ENCODE peak calls at places on chromosomes 16 and 17, in four cellular contexts. G is GM12891, L is stomach, Z is transverse colon. D is an unnamed sample.

GRCh38 chr17:29590979-29591736 is 1.7 kb upstream of the GIT1 start:
- DNase-seq in G (no peak), Z (peak), L (no peak), D (no peak)

GRCh38 chr16:3882531-3882930 is 2.0 kb upstream of the CREBBP start:
- DNase-seq in G (no peak), L (no peak), Z (no peak), D (no peak)

GRCh38 chr17:50015146-50015545 is 20.1 kb upstream of the DLX3 start:
- DNase-seq in L (no peak), Z (no peak), G (no peak), D (no peak)

GRCh38 chr16:84121007-84121406 is 4.3 kb upstream of the MBTPS1 start:
- DNase-seq in Z (no peak), G (no peak), L (no peak), D (peak)

GRCh38 chr17:48262982-48263586 is 155.5 kb downstream of the SNX11 start:
- DNase-seq in G (no peak), Z (no peak), L (no peak), D (no peak)

GRCh38 chr16:85754403-85754802 is 3.5 kb upstream of the C16orf74 start:
- DNase-seq in L (no peak), Z (no peak), G (no peak), D (no peak)

GRCh38 chr17:79843475-79843916 is 4.3 kb upstream of the CBX4 start:
- DNase-seq in L (no peak), Z (peak), G (no peak), D (no peak)

GRCh38 chr16:6977291-6977690 is 355.4 kb upstream of the RBFOX1 start:
- DNase-seq in Z (no peak), G (no peak), L (no peak), D (no peak)

GRCh38 chr16:10957771-10958486 is 13.6 kb downstream of the CLEC16A start:
- DNase-seq in L (no peak), Z (no peak), G (no peak), D (peak)

GRCh38 chr16:24151482-24151939 is 104.6 kb upstream of the CACNG3 start:
- DNase-seq in Z (no peak), L (no peak), G (no peak), D (no peak)

GRCh38 chr17:51456942-51457341 is 196.6 kb downstream of the UTP18 start:
- DNase-seq in L (no peak), G (no peak), Z (no peak), D (no peak)

GRCh38 chr17:50903604-50904521 is 37.7 kb upstream of the TOB1 start:
- DNase-seq in Z (no peak), L (no peak), G (no peak), D (no peak)

GRCh38 chr16:31010539-31010938 is at the start of gene STX1B:
- DNase-seq in L (no peak), G (no peak), Z (peak), D (no peak)

GRCh38 chr17:41111151-41111885 is 6.1 kb downstream of the KRTAP4-9 start:
- DNase-seq in L (no peak), Z (no peak), G (no peak), D (no peak)

GRCh38 chr16:56608876-56609462 is 585 bp downstream of the MT2A start:
- DNase-seq in Z (no peak), G (no peak), L (no peak), D (no peak)

GRCh38 chr17:22193113-22193512 is 500.8 kb downstream of the KCNJ18 start:
- DNase-seq in G (no peak), L (no peak), Z (no peak), D (no peak)

GRCh38 chr17:66893382-66893781 is 58.5 kb downstream of the CACNG5 start:
- DNase-seq in Z (no peak), G (no peak), L (no peak), D (no peak)

GRCh38 chr16:4664538-4665418 is 28.6 kb upstream of the NUDT16L1 start:
- DNase-seq in G (peak), Z (peak), L (peak), D (no peak)

GRCh38 chr17:79041723-79042420 is 17.9 kb downstream of the C1QTNF1 start:
- DNase-seq in Z (no peak), L (no peak), G (no peak), D (no peak)

GRCh38 chr17:79803421-79803996 is 6.6 kb upstream of the CBX8 start:
- DNase-seq in L (no peak), G (no peak), Z (no peak), D (no peak)

GRCh38 chr17:83198366-83199341 is 119.2 kb downstream of the METRNL start:
- DNase-seq in G (no peak), Z (no peak), L (no peak), D (peak)

GRCh38 chr17:31512104-31512740 is 120.7 kb downstream of the RAB11FIP4 start:
- DNase-seq in Z (no peak), G (no peak), L (no peak), D (no peak)

GRCh38 chr16:69522732-69523404 is 42.9 kb upstream of the NFAT5 start:
- DNase-seq in G (no peak), Z (no peak), L (no peak), D (no peak)

GRCh38 chr17:61382796-61383688 is 16.6 kb upstream of the TBX2 start:
- DNase-seq in L (no peak), G (no peak), Z (no peak), D (no peak)

GRCh38 chr16:61792194-61792904 is 243.9 kb downstream of the CDH8 start:
- DNase-seq in Z (no peak), G (no peak), L (no peak), D (no peak)

GRCh38 chr17:66570353-66571195 is 264.3 kb upstream of the CACNG5 start:
- DNase-seq in Z (no peak), L (no peak), G (no peak), D (no peak)

GRCh38 chr16:77551352-77551751 is 116.5 kb upstream of the ADAMTS18 start:
- DNase-seq in L (no peak), Z (no peak), G (no peak), D (no peak)

GRCh38 chr16:88020513-88020885 is 69.3 kb downstream of the BANP start:
- DNase-seq in L (no peak), Z (no peak), G (no peak), D (no peak)

GRCh38 chr17:66654341-66654740 is 180.6 kb upstream of the CACNG5 start:
- DNase-seq in G (no peak), Z (no peak), L (no peak), D (no peak)

GRCh38 chr17:17412331-17412730 is 64.5 kb upstream of the MED9 start:
- DNase-seq in L (no peak), G (no peak), Z (no peak), D (no peak)

GRCh38 chr16:76125871-76126270 is 151.3 kb upstream of the CNTNAP4 start:
- DNase-seq in G (no peak), L (no peak), Z (no peak), D (no peak)

GRCh38 chr17:8288336-8289102 is at the start of gene RANGRF:
- DNase-seq in G (peak), L (peak), Z (peak), D (peak)

GRCh38 chr17:40098846-40099626 is 1.4 kb downstream of the NR1D1 start:
- DNase-seq in G (peak), L (peak), Z (peak), D (peak)

GRCh38 chr17:40100669-40101366 is 429 bp upstream of the NR1D1 start:
- DNase-seq in G (peak), L (peak), Z (peak), D (peak)

GRCh38 chr17:40097931-40098845 is 2.2 kb downstream of the NR1D1 start:
- DNase-seq in G (no peak), Z (peak), L (peak), D (peak)

GRCh38 chr17:40100419-40100668 is at the start of gene NR1D1:
- DNase-seq in Z (no peak), L (no peak), G (no peak), D (no peak)

GRCh38 chr17:40099627-40100418 is 566 bp downstream of the NR1D1 start:
- DNase-seq in L (no peak), Z (no peak), G (no peak), D (peak)
- TF ChIP-seq POLR2AphosphoS5 in L (no peak), Z (no peak), G (no peak), D (no peak)

GRCh38 chr16:17029602-17030350 is 441.0 kb downstream of the XYLT1 start:
- DNase-seq in L (no peak), G (no peak), Z (no peak), D (no peak)

GRCh38 chr16:17024514-17024913 is 446.2 kb downstream of the XYLT1 start:
- DNase-seq in Z (no peak), L (no peak), G (no peak), D (no peak)

GRCh38 chr16:17023606-17024005 is 447.2 kb downstream of the XYLT1 start:
- DNase-seq in Z (no peak), G (no peak), L (no peak), D (no peak)

GRCh38 chr16:17026600-17027242 is 444.0 kb downstream of the XYLT1 start:
- DNase-seq in G (peak), L (no peak), Z (peak), D (no peak)

DNA sequence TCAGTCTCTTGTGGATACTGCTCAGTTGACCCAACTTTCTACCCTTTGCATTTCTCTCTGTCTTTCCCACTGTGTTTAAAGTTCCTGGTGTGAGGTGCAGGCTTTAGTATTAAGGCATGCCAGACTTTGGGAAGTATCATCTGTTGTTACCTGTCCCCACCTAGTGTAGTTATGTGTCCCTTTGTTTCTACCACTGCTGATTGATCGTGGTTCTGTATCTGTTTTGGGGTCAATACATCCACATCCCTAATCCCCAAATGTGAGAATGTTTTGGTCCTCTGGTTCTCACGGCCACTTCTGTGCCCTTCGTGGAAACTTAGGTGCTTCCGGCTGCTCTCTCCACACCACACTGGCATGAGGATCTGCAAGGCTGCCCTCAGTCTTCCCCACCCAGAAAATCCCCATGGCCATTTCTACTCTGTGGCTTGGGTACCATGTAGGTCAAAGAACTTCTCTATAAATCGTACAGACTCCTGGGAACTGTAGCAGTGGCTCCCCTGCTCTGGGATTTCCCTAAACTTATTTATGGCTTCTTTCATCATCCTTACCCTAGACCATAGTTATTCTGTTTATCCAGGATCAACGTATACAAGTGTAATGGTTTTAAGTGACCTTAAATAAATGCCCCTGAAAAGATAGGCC is 443.2 kb downstream of the XYLT1 start:
- DNase-seq in G (no peak), Z (no peak), L (no peak), D (no peak)
- TF ChIP-seq POLR2AphosphoS5 in G (no peak), Z (no peak), L (no peak), D (no peak)

DNA sequence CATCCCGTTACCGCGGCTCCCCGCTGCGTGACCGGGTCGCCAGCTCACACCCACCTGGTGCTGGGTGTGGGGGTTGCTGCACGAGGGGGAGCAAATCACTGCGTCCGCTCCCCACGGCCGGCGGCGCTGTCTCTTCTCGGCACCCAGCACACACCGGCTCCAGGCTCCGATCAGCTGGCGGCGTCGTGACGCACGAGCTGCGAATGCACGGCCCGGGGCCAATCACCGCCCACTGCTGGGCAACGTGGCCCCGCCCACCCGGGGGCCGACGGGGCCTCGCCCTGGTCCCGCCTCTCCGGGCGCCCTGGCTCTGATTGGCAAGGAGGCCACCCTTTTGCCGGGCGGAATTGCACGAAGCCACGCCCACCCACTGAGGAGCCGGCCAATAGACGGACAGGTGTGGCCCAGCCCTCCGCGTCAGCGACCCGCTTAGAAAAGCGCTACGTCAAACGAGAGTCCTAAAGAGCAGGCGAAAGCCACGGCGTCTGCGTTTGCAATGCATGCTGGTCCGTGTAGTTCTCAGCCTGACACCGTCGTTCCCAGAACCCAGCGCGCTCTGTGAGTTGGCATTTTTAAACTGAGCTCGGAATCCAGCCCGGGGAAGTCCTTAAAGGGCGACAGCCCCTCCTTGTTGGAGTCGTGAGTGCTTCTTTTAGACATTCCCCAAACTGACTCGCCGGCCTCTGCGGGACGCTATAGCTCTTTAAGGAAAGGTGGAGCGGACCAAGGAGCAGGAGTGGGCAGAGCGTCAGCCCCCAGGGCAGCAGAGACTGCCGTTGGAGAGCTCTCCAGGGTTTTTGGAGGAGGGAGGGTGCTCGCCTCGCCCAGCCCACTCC is 6.1 kb upstream of the TLCD2 start:
- DNase-seq in L (peak), G (peak), Z (peak), D (peak)
- TF ChIP-seq POLR2AphosphoS5 in L (peak), G (peak), Z (peak), D (peak)

DNA sequence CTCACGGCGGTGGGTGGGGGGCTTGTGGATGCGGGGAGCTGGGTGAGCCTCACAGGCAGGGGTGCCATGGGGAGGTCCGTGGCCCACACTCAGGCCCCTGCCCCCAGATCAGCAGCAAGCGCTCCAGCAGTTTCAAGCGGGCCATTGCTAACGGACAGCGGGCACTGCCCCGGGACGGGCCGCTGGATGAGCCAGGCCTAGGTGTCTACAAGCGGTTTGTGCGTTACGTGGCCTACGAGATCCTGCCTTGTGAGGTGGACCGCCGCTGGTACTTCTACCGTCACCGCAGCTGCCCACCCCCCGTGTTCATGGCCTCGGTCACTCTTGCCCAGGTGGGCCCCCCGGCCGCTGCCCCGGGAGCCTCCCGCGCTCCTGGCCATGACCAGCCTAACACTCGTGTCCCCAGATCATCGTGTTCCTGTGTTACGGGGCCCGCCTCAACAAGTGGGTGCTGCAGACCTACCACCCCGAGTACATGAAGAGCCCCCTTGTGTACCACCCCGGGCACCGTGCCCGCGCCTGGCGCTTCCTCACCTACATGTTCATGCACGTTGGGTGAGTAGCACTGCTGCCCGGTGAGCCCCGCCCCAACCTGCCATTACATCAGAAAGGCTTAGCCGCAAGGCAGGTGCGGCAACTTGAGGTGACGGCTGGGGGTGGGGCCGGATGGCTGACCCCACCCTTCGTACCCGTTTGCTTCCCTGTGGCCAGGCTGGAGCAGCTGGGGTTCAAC is 1.3 kb downstream of the RHBDL1 start:
- DNase-seq in Z (peak), G (no peak), L (peak), D (no peak)
- TF ChIP-seq POLR2AphosphoS5 in Z (peak), G (no peak), L (no peak), D (no peak)

GRCh38 chr16:66678314-66678713 is 18.2 kb downstream of the CMTM4 start:
- DNase-seq in L (no peak), G (no peak), Z (no peak), D (no peak)
- TF ChIP-seq POLR2AphosphoS5 in L (no peak), G (no peak), Z (no peak), D (no peak)

DNA sequence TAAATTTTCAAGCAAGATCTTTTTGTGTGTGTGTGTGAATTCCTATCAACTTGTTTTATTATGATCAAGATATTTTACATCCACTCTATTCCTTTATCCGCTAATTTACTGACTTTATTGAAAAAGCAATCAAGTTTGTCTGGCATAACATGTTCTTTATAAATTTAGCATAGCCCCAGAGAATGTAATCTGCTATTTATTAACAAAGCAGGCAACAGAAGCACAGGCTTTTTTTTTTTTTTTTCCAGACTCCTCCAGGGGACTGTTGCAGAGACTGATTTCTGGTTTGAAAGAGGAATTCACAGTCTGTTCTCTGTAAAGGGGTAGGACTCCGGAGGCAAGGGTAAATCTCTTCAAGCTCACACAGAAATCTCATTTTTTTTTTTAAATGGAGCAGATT is 1386.4 kb upstream of the CDH8 start:
- DNase-seq in Z (no peak), G (no peak), L (no peak), D (no peak)
- TF ChIP-seq POLR2AphosphoS5 in Z (no peak), G (no peak), L (no peak), D (no peak)

DNA sequence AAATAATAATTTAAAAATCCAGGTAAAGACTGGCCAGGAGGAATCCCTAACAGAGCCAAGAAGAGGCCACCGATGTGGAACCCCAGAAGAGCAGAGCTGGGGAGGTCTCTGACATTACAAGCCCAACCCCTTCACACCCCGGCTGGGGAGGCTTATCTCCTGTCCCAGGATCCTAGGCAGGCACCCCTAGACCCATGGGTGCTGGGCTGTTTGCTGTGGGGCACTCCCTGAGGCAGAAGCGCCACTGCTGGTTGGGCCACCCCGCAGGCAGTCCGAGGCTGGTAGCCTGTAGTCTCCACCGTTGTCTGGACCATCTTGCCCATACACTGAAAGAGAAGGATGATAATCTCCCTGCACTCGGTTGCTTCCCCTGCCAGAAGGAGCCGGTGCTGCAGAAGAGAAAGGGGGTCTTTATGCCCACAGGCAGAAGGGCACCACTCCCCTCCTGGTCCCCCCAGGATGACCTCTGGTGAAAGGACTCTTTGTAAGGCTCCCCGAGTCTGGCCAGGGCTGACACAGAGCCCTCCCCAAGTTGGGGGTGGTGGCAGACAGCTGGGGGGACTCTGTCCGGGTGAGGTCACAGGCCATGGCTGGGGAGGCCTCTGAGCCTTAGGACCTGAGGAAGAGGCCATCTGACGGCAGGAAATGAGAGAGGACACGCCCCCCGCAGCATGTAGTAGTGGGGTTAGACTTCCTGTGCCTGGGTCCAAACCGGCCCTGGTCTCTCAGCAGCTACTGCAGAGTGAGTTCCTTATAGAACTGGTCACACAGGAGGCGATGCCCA is 34.2 kb downstream of the CFAP20 start:
- DNase-seq in G (no peak), L (no peak), Z (no peak), D (no peak)
- TF ChIP-seq POLR2AphosphoS5 in G (no peak), L (no peak), Z (no peak), D (no peak)

GRCh38 chr16:49750341-49751011 is 105.4 kb downstream of the ZNF423 start:
- DNase-seq in L (no peak), G (no peak), Z (no peak), D (no peak)
- TF ChIP-seq POLR2AphosphoS5 in L (no peak), G (no peak), Z (no peak), D (no peak)

GRCh38 chr16:81432899-81433560 is 11.6 kb upstream of the CMIP start:
- DNase-seq in Z (no peak), L (no peak), G (no peak), D (no peak)

GRCh38 chr16:81424761-81425160 is 19.8 kb upstream of the CMIP start:
- DNase-seq in L (no peak), Z (no peak), G (no peak), D (no peak)

GRCh38 chr16:81431554-81432353 is 12.9 kb upstream of the CMIP start:
- DNase-seq in L (no peak), G (no peak), Z (no peak), D (no peak)

GRCh38 chr16:81427245-81427644 is 17.4 kb upstream of the CMIP start:
- DNase-seq in G (no peak), Z (no peak), L (no peak), D (no peak)

GRCh38 chr16:81429045-81429521 is 15.5 kb upstream of the CMIP start:
- DNase-seq in Z (peak), L (peak), G (no peak), D (no peak)
- TF ChIP-seq POLR2AphosphoS5 in Z (no peak), L (no peak), G (no peak), D (no peak)

D was measured in breast epithelium.